ENCODE peak calls at places on chromosomes 1 and 21, in nine cellular contexts. Y is RCC 7860, S is KBM-7, Z is GM19239, L is HT1080, R is GM12865, U is A549, X is foreskin fibroblast, T is AG10803. Q is an unnamed sample.

GRCh38 chr1:67793562-67793961 is 39.7 kb downstream of the GNG12 start:
- DNase-seq in R (no peak), X (peak; percentile 78), S (no peak), Y (peak; percentile 26), U (no peak), L (peak; percentile 14), T (peak; percentile 51), Z (no peak), Q (no peak)

GRCh38 chr1:184299076-184299790 is 87.6 kb upstream of the C1orf21 start:
- DNase-seq in R (no peak), Y (peak; percentile 8), S (no peak), Z (no peak), U (no peak), T (peak; percentile 95), X (peak; percentile 88), L (peak; percentile 85), Q (no peak)

GRCh38 chr1:189970331-189971230 is 507.1 kb downstream of the BRINP3 start:
- DNase-seq in X (no peak), U (no peak), Y (no peak), T (no peak), Z (no peak), R (no peak), S (no peak), L (no peak), Q (no peak)

GRCh38 chr1:78420688-78421087 is 70.1 kb upstream of the PTGFR start:
- DNase-seq in X (no peak), T (no peak), L (no peak), Y (no peak), R (no peak), S (no peak), U (no peak), Z (no peak), Q (no peak)

GRCh38 chr1:159602501-159602900 is 14.9 kb downstream of the APCS start:
- DNase-seq in X (no peak), Z (no peak), L (no peak), S (no peak), Y (no peak), R (no peak), T (no peak), U (no peak), Q (no peak)

GRCh38 chr1:58883888-58884482 is 100.1 kb upstream of the JUN start:
- DNase-seq in L (no peak), T (no peak), U (no peak), S (peak; percentile 77), Z (peak; percentile 25), R (no peak), X (no peak), Y (no peak), Q (no peak)

GRCh38 chr1:54865238-54866073 is 21.5 kb downstream of the DHCR24 start:
- DNase-seq in Y (peak; percentile 40), X (no peak), Z (no peak), S (no peak), R (no peak), U (no peak), T (no peak), L (no peak), Q (peak; percentile 2)

GRCh38 chr1:64965239-64966157 is 851 bp downstream of the JAK1 start:
- DNase-seq in L (peak; percentile 38), U (no peak), Y (peak; percentile 8), T (peak; percentile 62), Z (peak; percentile 27), R (peak; percentile 85), X (peak; percentile 37), S (peak; percentile 53), Q (peak; percentile 76)

GRCh38 chr21:32483293-32483595 is 70.7 kb downstream of the EVA1C start:
- DNase-seq in T (no peak), Z (no peak), L (no peak), S (no peak), R (no peak), U (no peak), Y (no peak), X (no peak), Q (no peak)

GRCh38 chr1:36166938-36167910 is 11.3 kb downstream of the MAP7D1 start:
- DNase-seq in Y (peak; percentile 54), T (peak; percentile 54), X (peak; percentile 60), L (no peak), R (no peak), Z (no peak), S (no peak), U (no peak), Q (no peak)

GRCh38 chr1:9606948-9607347 is 18.2 kb downstream of the TMEM201 start:
- DNase-seq in S (no peak), T (no peak), X (no peak), Y (no peak), Z (no peak), U (no peak), L (no peak), R (no peak), Q (no peak)

GRCh38 chr1:56435434-56436337 is 143.7 kb downstream of the PLPP3 start:
- DNase-seq in Z (no peak), Y (no peak), L (no peak), S (no peak), U (no peak), R (no peak), X (no peak), T (no peak), Q (no peak)

GRCh38 chr21:45021428-45022347 is 52.7 kb upstream of the ADARB1 start:
- DNase-seq in T (no peak), L (no peak), Y (no peak), U (no peak), R (no peak), S (no peak), Z (no peak), X (no peak), Q (no peak)

GRCh38 chr21:33299181-33299752 is 25.5 kb upstream of the IFNAR1 start:
- DNase-seq in Y (no peak), Z (peak; percentile 37), S (peak; percentile 73), U (no peak), X (no peak), L (no peak), T (no peak), R (peak; percentile 74), Q (no peak)

GRCh38 chr1:151477066-151477465 is 17.8 kb upstream of the POGZ start:
- DNase-seq in T (no peak), R (no peak), U (no peak), S (no peak), X (no peak), L (no peak), Z (no peak), Y (no peak), Q (no peak)

GRCh38 chr1:179876289-179876715 is 1.3 kb downstream of the TOR1AIP2 start:
- DNase-seq in R (peak; percentile 15), S (peak; percentile 55), X (peak; percentile 30), L (peak; percentile 33), Z (no peak), Y (peak; percentile 15), T (peak; percentile 25), U (peak; percentile 33), Q (no peak)

GRCh38 chr21:43270800-43271261 is 102.0 kb downstream of the CRYAA start:
- DNase-seq in L (no peak), Z (no peak), R (no peak), X (no peak), U (no peak), S (no peak), T (peak; percentile 3), Y (no peak), Q (no peak)

GRCh38 chr21:44914176-44914874 is 6.4 kb downstream of the ITGB2 start:
- DNase-seq in L (no peak), T (no peak), Y (no peak), S (peak; percentile 43), R (peak; percentile 80), X (no peak), U (no peak), Z (peak; percentile 66), Q (no peak)

GRCh38 chr21:41960386-41960785 is 6.6 kb upstream of the C2CD2 start:
- DNase-seq in S (no peak), U (no peak), X (no peak), L (no peak), Y (no peak), R (no peak), T (no peak), Z (no peak), Q (no peak)

GRCh38 chr1:184636156-184636448 is 118.6 kb downstream of the EDEM3 start:
- DNase-seq in T (no peak), Z (no peak), S (no peak), R (no peak), Y (no peak), X (no peak), L (no peak), U (no peak), Q (no peak)

GRCh38 chr1:15911927-15912326 is 64.0 kb downstream of the ZBTB17 start:
- DNase-seq in Y (no peak), S (no peak), U (no peak), X (no peak), Z (no peak), T (no peak), L (no peak), R (no peak), Q (no peak)

GRCh38 chr1:219085082-219085481 is 88.6 kb upstream of the LYPLAL1 start:
- DNase-seq in T (peak; percentile 71), X (peak; percentile 68), L (peak; percentile 40), R (no peak), U (no peak), Z (no peak), Y (no peak), S (no peak), Q (peak; percentile 33)

GRCh38 chr1:119097380-119097779 is 43.1 kb downstream of the WARS2 start:
- DNase-seq in R (no peak), X (peak; percentile 21), U (no peak), S (no peak), Y (no peak), Z (no peak), L (peak; percentile 7), T (peak; percentile 60), Q (no peak)

GRCh38 chr1:109640285-109640865 is 15.5 kb upstream of the GSTM4 start:
- DNase-seq in Z (peak; percentile 59), U (peak; percentile 58), T (peak; percentile 54), S (peak; percentile 78), X (no peak), R (peak; percentile 84), L (peak; percentile 47), Y (peak; percentile 45), Q (peak; percentile 62)

GRCh38 chr1:228060458-228061190 is 21.9 kb upstream of the ARF1 start:
- DNase-seq in U (peak; percentile 21), R (no peak), S (no peak), L (no peak), Y (no peak), Z (no peak), T (no peak), X (no peak), Q (no peak)

GRCh38 chr1:154419620-154420020 is 14.5 kb downstream of the IL6R start:
- DNase-seq in X (peak; percentile 89), S (no peak), T (peak; percentile 97), Y (no peak), R (no peak), L (peak; percentile 61), U (peak; percentile 75), Z (no peak), Q (peak; percentile 84)

GRCh38 chr1:185477638-185478216 is 160.7 kb upstream of the IVNS1ABP start:
- DNase-seq in S (no peak), U (no peak), R (no peak), Z (no peak), X (no peak), L (no peak), T (no peak), Y (no peak), Q (no peak)

Q was measured in H4.